ENCODE peak calls at places on chromosomes 16 and 17, in eight cellular contexts. O is tibial nerve; E is AG04450; N is MG63; W is heart left ventricle; D is effector memory CD4-positive, alpha-beta T cell; Z is heart right ventricle; I is body of pancreas. J is an unnamed sample. For H3K27me3, the result is how much of the 10 kb centered on the place peaks cover.

GRCh38 chr16:84608281-84608680 is 9.6 kb downstream of the COTL1 start:
- DNase-seq in W (no peak), N (no peak), D (no peak), E (no peak), I (no peak), Z (no peak), O (no peak), J (no peak)

GRCh38 chr17:57713140-57713539 is 32.0 kb downstream of the CCDC182 start:
- DNase-seq in W (no peak), E (no peak), Z (no peak), O (no peak), I (no peak), D (no peak), N (no peak), J (no peak)

GRCh38 chr17:44987194-44987882 is 19.2 kb upstream of the C1QL1 start:
- DNase-seq in I (no peak), N (no peak), E (no peak), W (no peak), O (no peak), D (no peak), Z (no peak), J (no peak)

GRCh38 chr16:685967-686366 is 1.8 kb upstream of the JMJD8 start:
- DNase-seq in I (peak), E (no peak), N (peak), O (no peak), Z (no peak), D (no peak), W (no peak), J (no peak)

GRCh38 chr17:42055496-42055895 is 5.1 kb upstream of the C17orf113 start:
- DNase-seq in W (no peak), D (no peak), E (no peak), N (no peak), I (no peak), O (no peak), Z (no peak), J (no peak)

GRCh38 chr16:11684231-11685025 is 16.2 kb downstream of the SNN start:
- DNase-seq in N (no peak), W (no peak), Z (no peak), O (no peak), D (no peak), E (no peak), I (no peak), J (no peak)

GRCh38 chr16:86384263-86384649 is 126.1 kb upstream of the FOXF1 start:
- DNase-seq in D (no peak), W (no peak), O (no peak), I (no peak), N (no peak), E (no peak), Z (no peak), J (no peak)

GRCh38 chr17:64213995-64214507 is 49.0 kb downstream of the TEX2 start:
- DNase-seq in W (peak), N (no peak), O (no peak), I (no peak), E (no peak), Z (no peak), D (no peak), J (no peak)

GRCh38 chr16:14462811-14463210 is 167.2 kb downstream of the PARN start:
- DNase-seq in W (no peak), E (no peak), O (no peak), N (no peak), Z (no peak), D (no peak), I (no peak), J (no peak)

GRCh38 chr17:60947100-60947499 is 269.4 kb downstream of the BCAS3 start:
- DNase-seq in O (no peak), N (peak), W (no peak), D (no peak), E (no peak), Z (no peak), I (no peak), J (no peak)

GRCh38 chr17:13561606-13562270 is 40.0 kb downstream of the HS3ST3A1 start:
- DNase-seq in W (no peak), E (peak), O (no peak), N (peak), Z (peak), D (no peak), I (no peak), J (peak)

GRCh38 chr16:53456625-53457024 is 22.4 kb downstream of the RBL2 start:
- DNase-seq in O (no peak), Z (no peak), I (no peak), N (no peak), D (peak), E (no peak), W (no peak), J (no peak)

GRCh38 chr16:68385371-68385770 is 62.9 kb downstream of the SMPD3 start:
- DNase-seq in O (no peak), N (no peak), E (no peak), I (no peak), W (no peak), Z (no peak), D (no peak), J (no peak)

GRCh38 chr17:41464682-41465081 is 2.5 kb downstream of the KRT32 start:
- DNase-seq in N (peak), W (peak), O (peak), I (no peak), Z (peak), D (no peak), E (peak), J (peak)

GRCh38 chr16:58678716-58679115 is 5.9 kb downstream of the SLC38A7 start:
- DNase-seq in N (peak), E (no peak), Z (peak), W (peak), I (no peak), O (no peak), D (no peak), J (no peak)

GRCh38 chr17:312476-313148 is 40.0 kb downstream of the RPH3AL start:
- DNase-seq in O (no peak), W (peak), I (no peak), N (no peak), E (no peak), Z (no peak), D (no peak), J (no peak)

GRCh38 chr17:66755101-66755943 is 79.6 kb upstream of the CACNG5 start:
- DNase-seq in I (no peak), E (no peak), Z (no peak), N (no peak), O (no peak), D (no peak), W (no peak), J (no peak)

GRCh38 chr16:85986931-85987749 is 88.2 kb downstream of the IRF8 start:
- DNase-seq in W (no peak), N (no peak), Z (no peak), O (no peak), I (no peak), E (no peak), D (peak), J (no peak)

GRCh38 chr17:68182940-68183551 is 64.8 kb upstream of the AMZ2 start:
- DNase-seq in W (no peak), O (no peak), D (peak), Z (no peak), I (no peak), E (no peak), N (no peak), J (no peak)

GRCh38 chr17:49691677-49692191 is 13.8 kb upstream of the SPOP start:
- DNase-seq in I (no peak), N (no peak), W (no peak), D (no peak), O (no peak), E (no peak), Z (no peak), J (no peak)

GRCh38 chr17:781920-782731 is at the start of the genes GLOD4 and MRM3:
- DNase-seq in I (peak), W (peak), O (peak), N (peak), Z (peak), D (peak), E (peak), J (peak)

GRCh38 chr17:13537211-13537610 is 64.5 kb downstream of the HS3ST3A1 start:
- DNase-seq in I (no peak), Z (no peak), D (no peak), N (no peak), E (no peak), O (no peak), W (no peak), J (no peak)

GRCh38 chr17:72122668-72123495 is 2.1 kb downstream of the SOX9 start:
- DNase-seq in D (no peak), Z (no peak), W (no peak), O (no peak), I (peak), N (peak), E (no peak), J (no peak)

GRCh38 chr17:61397086-61397842 is 2.4 kb upstream of the TBX2 start:
- DNase-seq in E (no peak), D (no peak), W (peak), Z (no peak), N (no peak), O (no peak), I (no peak), J (no peak)

GRCh38 chr17:80632046-80632581 is 87.5 kb downstream of the RPTOR start:
- DNase-seq in N (no peak), I (no peak), D (no peak), O (no peak), E (no peak), W (no peak), Z (no peak), J (no peak)

GRCh38 chr16:10181196-10182162 is 749 bp downstream of the GRIN2A start:
- DNase-seq in N (peak), I (peak), E (no peak), D (no peak), O (no peak), Z (peak), W (peak), J (no peak)

GRCh38 chr17:5065227-5065744 is 13.0 kb upstream of the ZFP3 start:
- DNase-seq in N (no peak), Z (no peak), D (no peak), E (no peak), W (no peak), O (no peak), I (no peak), J (no peak)

GRCh38 chr16:24572069-24572468 is 32.7 kb downstream of the RBBP6 start:
- DNase-seq in O (no peak), Z (no peak), I (no peak), E (no peak), W (no peak), D (no peak), N (no peak), J (no peak)

GRCh38 chr17:75181608-75182318 is 996 bp downstream of the SUMO2 start:
- DNase-seq in Z (peak), I (no peak), D (peak), W (no peak), O (no peak), E (no peak), N (no peak), J (no peak)

GRCh38 chr17:4720787-4721186 is 10.4 kb downstream of the ARRB2 start:
- DNase-seq in W (no peak), O (no peak), Z (no peak), E (no peak), I (no peak), D (no peak), N (no peak), J (no peak)

GRCh38 chr17:48569676-48570324 is 8.3 kb downstream of the HOXB4 start:
- DNase-seq in W (no peak), O (no peak), N (no peak), Z (no peak), E (no peak), I (no peak), D (no peak), J (no peak)
- H3K27me3 ChIP-seq in W (half or more), O (under half), N (under half), Z (half or more), E (under half), I (under half), D (under half), J (half or more)

GRCh38 chr16:50467943-50468748 is 80.0 kb upstream of the NKD1 start:
- DNase-seq in Z (no peak), I (peak), N (no peak), D (no peak), O (no peak), E (no peak), W (no peak), J (no peak)

GRCh38 chr16:50468749-50469078 is 79.5 kb upstream of the NKD1 start:
- DNase-seq in E (no peak), Z (no peak), D (no peak), O (no peak), N (no peak), I (no peak), W (no peak), J (no peak)

GRCh38 chr16:50469121-50469743 is 79.0 kb upstream of the NKD1 start:
- DNase-seq in W (no peak), Z (no peak), E (no peak), N (no peak), D (no peak), I (no peak), O (no peak), J (no peak)

GRCh38 chr16:50466170-50466569 is 82.0 kb upstream of the NKD1 start:
- DNase-seq in I (no peak), D (no peak), W (no peak), E (no peak), O (no peak), N (no peak), Z (no peak), J (no peak)

GRCh38 chr16:50467559-50467942 is 80.6 kb upstream of the NKD1 start:
- DNase-seq in O (no peak), Z (no peak), I (no peak), N (no peak), D (no peak), W (no peak), E (no peak), J (no peak)
- H3K27me3 ChIP-seq in O (under half), Z (under half), I (under half), N (under half), D (under half), W (under half), E (under half), J (under half)

GRCh38 chr17:79164408-79164807 is 89.8 kb downstream of the ENGASE start:
- DNase-seq in E (no peak), Z (no peak), I (no peak), O (no peak), W (no peak), D (no peak), N (no peak), J (no peak)

GRCh38 chr17:79167486-79167885 is 92.9 kb downstream of the ENGASE start:
- DNase-seq in D (no peak), O (no peak), Z (no peak), I (no peak), W (no peak), E (no peak), N (no peak), J (no peak)

GRCh38 chr17:79165296-79165695 is 90.7 kb downstream of the ENGASE start:
- DNase-seq in O (no peak), I (no peak), Z (no peak), W (no peak), D (no peak), E (no peak), N (no peak), J (no peak)

GRCh38 chr17:79168486-79169055 is 93.9 kb downstream of the ENGASE start:
- DNase-seq in O (no peak), Z (no peak), D (no peak), I (no peak), W (no peak), E (no peak), N (peak), J (no peak)

DNA sequence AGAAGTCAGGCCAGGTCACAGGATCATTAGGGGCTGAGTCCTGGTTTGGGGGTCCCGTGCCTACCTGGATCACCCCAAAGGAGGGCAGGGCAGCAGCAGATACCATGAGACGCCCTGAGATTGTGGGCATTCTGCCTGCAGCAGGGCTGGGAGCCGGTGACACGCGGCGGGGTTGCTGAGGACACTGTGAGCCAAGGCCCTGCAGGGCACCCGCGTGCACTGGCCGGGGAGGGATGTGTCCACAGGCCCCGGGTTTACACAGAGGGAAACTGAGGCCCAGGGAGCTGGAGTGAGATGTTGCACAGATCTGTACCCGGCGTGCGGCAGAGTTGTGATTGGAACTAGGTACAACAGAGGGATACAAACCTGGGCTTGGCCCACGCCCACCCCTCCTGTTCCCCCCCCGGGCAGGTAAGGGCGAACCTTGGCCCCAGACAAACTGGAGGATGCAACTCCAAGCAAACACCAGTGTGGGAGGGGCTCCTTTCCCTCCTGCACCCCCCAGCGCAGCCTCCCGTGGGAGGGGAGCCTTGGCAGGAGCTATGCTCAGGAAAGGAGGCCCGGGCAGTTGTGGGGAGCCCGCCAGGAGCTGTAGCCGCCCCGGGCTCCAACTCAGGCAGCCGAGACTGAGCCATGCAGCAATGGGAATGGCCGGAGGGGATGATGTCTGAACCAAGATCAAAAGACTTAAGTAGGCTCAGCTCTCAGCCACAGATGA is 91.3 kb downstream of the ENGASE start:
- DNase-seq in Z (no peak), E (no peak), O (no peak), D (no peak), W (no peak), N (no peak), I (no peak), J (no peak)
- H3K27me3 ChIP-seq in Z (under half), E (under half), O (under half), D (under half), W (under half), N (under half), I (under half), J (under half)

DNA sequence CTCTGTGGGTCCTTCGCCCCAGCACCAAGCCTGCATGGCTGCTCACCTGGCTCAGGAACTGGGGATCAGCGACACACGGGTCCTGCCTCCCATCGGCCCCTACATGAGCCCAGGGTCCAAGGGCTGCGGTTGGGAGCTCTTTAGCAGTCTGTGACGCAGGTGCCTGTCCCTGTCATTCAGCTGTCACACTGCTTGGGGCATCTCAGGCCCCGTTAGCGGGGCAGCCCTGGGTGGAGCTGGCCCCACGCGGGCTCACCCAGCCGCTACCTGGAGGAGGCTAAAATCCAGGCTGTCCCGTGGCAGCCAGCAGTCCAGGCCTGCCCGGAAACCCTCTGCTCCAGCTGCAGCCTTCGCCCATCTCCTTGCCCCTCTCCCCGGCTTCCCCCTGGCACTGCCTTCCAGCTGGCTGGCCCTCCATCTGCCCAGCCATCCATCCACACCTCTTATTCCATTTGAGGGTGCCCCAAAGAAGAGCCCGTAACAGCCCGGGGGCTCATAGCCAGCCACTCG is 3.3 kb downstream of the GCGR start:
- DNase-seq in W (no peak), D (no peak), N (no peak), E (no peak), Z (no peak), O (no peak), I (no peak), J (no peak)
- H3K27me3 ChIP-seq in W (under half), D (under half), N (half or more), E (half or more), Z (half or more), O (under half), I (under half), J (under half)

GRCh38 chr17:2798679-2799078 is 2.4 kb downstream of the RAP1GAP2 start:
- DNase-seq in W (no peak), I (no peak), Z (no peak), N (no peak), E (no peak), D (no peak), O (no peak), J (no peak)
- H3K27me3 ChIP-seq in W (under half), I (under half), Z (under half), N (under half), E (under half), D (under half), O (under half), J (under half)

DNA sequence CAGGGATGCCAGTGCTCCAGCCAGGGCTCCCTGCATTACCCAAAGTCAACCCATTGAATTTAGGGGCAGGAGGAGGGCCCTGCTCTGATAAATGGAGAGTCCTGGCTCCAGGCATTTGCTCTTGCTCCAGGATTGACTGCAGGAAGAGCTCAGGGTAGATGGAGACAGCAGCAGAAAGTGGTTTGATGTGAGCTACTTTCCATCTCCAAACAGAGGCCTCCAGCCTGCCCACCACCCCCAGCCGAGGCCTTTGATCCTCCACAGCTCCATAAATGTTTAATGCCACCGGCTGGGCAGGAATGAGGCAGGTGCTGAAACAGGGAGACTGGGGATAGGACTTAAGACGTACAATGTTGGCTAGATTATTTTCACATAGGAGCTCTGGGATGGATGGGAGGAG is 4.3 kb upstream of the SEZ6 start:
- DNase-seq in W (no peak), Z (no peak), I (no peak), N (no peak), E (no peak), D (no peak), O (no peak), J (no peak)
- H3K27me3 ChIP-seq in W (under half), Z (under half), I (under half), N (under half), E (half or more), D (under half), O (under half), J (under half)

GRCh38 chr16:31248344-31248743 is 11.4 kb upstream of the ITGAM start:
- DNase-seq in E (no peak), W (no peak), N (no peak), O (no peak), D (no peak), Z (no peak), I (no peak), J (no peak)
- H3K27me3 ChIP-seq in E (under half), W (under half), N (under half), O (under half), D (under half), Z (under half), I (under half), J (under half)

DNA sequence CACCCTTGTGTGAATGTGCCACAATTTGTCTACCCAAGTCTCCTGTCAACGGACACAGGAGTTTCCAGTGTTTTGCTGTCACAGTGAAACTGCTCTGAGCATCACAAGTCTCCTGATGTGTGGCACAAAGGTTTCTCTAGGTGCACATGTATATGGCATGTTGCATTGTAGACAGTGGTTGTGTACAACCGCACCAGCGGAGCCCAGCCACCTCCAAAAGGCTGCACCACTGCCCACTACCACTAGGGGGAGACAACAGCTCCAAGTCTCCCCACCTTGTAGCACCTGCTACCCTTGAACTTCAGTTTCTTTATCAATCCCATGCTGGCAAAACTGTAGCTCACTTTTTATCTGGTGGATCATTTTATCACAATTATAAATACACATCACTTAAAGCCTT is 95.5 kb upstream of the ZNF469 start:
- DNase-seq in E (no peak), D (no peak), N (no peak), Z (no peak), W (no peak), I (peak), O (no peak), J (no peak)
- H3K27me3 ChIP-seq in E (under half), D (under half), N (under half), Z (under half), W (under half), I (under half), O (under half), J (under half)